ENCODE peak calls at places on chromosomes 2 and 18, in four cellular contexts. Q, T, C and A are unnamed samples. For H3K4me1, the result is how much of the 10 kb centered on the place peaks cover.

GRCh38 chr18:13680612-13681011 is 45.7 kb downstream of the FAM210A start:
- DNase-seq in C (no peak), T (peak), Q (no peak), A (no peak)

GRCh38 chr2:217729426-217730058 is 273.3 kb downstream of the TNS1 start:
- DNase-seq in Q (no peak), T (no peak), C (no peak), A (peak)

GRCh38 chr2:69762513-69763494 is 20.9 kb downstream of the ANXA4 start:
- DNase-seq in T (no peak), Q (no peak), C (no peak), A (no peak)

GRCh38 chr2:114006460-114006859 is 116.6 kb downstream of the ACTR3 start:
- DNase-seq in T (no peak), Q (no peak), C (no peak), A (no peak)

GRCh38 chr2:127217470-127218325 is 2.4 kb downstream of the CYP27C1 start:
- DNase-seq in Q (no peak), T (peak), C (no peak), A (no peak)

GRCh38 chr18:48715651-48716354 is 177.0 kb downstream of the CTIF start:
- DNase-seq in C (peak), Q (peak), T (no peak), A (no peak)

GRCh38 chr2:227163445-227163997 is 484 bp downstream of the COL4A4 start:
- DNase-seq in C (peak), Q (no peak), T (peak), A (no peak)

GRCh38 chr2:64700133-64700809 is 46.6 kb upstream of the SERTAD2 start:
- DNase-seq in T (no peak), C (no peak), Q (no peak), A (no peak)

GRCh38 chr18:46431522-46432171 is 225.4 kb downstream of the LOXHD1 start:
- DNase-seq in T (no peak), Q (no peak), C (no peak), A (no peak)

GRCh38 chr2:120749506-120750431 is 14.1 kb downstream of the GLI2 start:
- DNase-seq in Q (no peak), C (no peak), T (no peak), A (peak)

GRCh38 chr2:160494243-160494642 is 636 bp upstream of the RBMS1 start:
- DNase-seq in T (no peak), C (no peak), Q (no peak), A (peak)

GRCh38 chr2:168816369-168816768 is 13.9 kb downstream of the NOSTRIN start:
- DNase-seq in Q (no peak), T (no peak), C (no peak), A (no peak)

GRCh38 chr2:24261441-24261840 is 86.6 kb downstream of the FAM228A start:
- DNase-seq in T (no peak), C (no peak), Q (no peak), A (no peak)

GRCh38 chr2:127150996-127151395 is 44.0 kb upstream of the BIN1 start:
- DNase-seq in C (no peak), T (no peak), Q (no peak), A (no peak)

GRCh38 chr2:223633656-223634055 is 31.5 kb upstream of the SCG2 start:
- DNase-seq in C (peak), T (no peak), Q (no peak), A (no peak)

GRCh38 chr2:144088863-144089262 is 431.1 kb downstream of the ZEB2 start:
- DNase-seq in C (no peak), T (no peak), Q (no peak), A (no peak)

GRCh38 chr2:112604952-112605351 is 20.5 kb downstream of the CHCHD5 start:
- DNase-seq in T (no peak), C (no peak), Q (no peak), A (no peak)

GRCh38 chr2:37201766-37202165 is 5.5 kb downstream of the CEBPZOS start:
- DNase-seq in Q (no peak), T (no peak), C (no peak), A (no peak)

GRCh38 chr2:144330951-144331651 is 188.8 kb downstream of the ZEB2 start:
- DNase-seq in C (no peak), T (no peak), Q (no peak), A (no peak)

GRCh38 chr2:68911246-68911645 is 40.0 kb upstream of the BMP10 start:
- DNase-seq in Q (no peak), T (no peak), C (no peak), A (no peak)

GRCh38 chr2:121309801-121310200 is 24.8 kb upstream of the TFCP2L1 start:
- DNase-seq in T (no peak), C (no peak), Q (no peak), A (no peak)

GRCh38 chr18:9346775-9347174 is 12.2 kb downstream of the TWSG1 start:
- DNase-seq in T (no peak), Q (no peak), C (no peak), A (no peak)

GRCh38 chr18:9348079-9348671 is 13.6 kb downstream of the TWSG1 start:
- DNase-seq in T (no peak), C (no peak), Q (no peak), A (no peak)

GRCh38 chr18:9348766-9349165 is 14.2 kb downstream of the TWSG1 start:
- DNase-seq in C (no peak), Q (no peak), T (no peak), A (no peak)

GRCh38 chr18:9340472-9340871 is 5.9 kb downstream of the TWSG1 start:
- DNase-seq in Q (no peak), T (no peak), C (no peak), A (no peak)

DNA sequence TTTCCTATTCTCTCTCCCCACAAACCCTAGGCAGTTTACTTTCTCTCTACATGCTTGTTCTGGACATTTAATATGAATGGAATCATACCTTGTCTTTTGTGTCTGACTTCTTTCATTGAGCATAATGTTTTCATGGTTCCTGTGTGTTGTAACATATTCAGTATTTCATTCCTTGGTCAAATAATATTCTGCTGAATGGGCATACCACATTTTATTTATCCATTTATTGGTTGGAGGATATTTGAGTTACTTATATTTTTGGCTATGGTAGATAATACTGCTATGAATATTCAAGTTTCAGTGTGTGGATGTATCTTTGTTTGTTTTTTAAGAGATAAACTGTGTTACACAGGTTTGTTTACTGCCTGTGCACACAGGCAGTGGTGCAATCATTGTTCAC is 9.0 kb downstream of the TWSG1 start:
- DNase-seq in Q (no peak), T (no peak), C (no peak), A (no peak)
- H3K4me3 ChIP-seq in Q (no peak), T (no peak), C (no peak), A (no peak)

GRCh38 chr2:118310016-118310877 is 222.0 kb downstream of the INSIG2 start:
- DNase-seq in Q (no peak), T (no peak), C (peak), A (peak)
- H3K27ac ChIP-seq in Q (peak), T (no peak), C (peak), A (peak)

GRCh38 chr2:1730047-1730937 is 14.0 kb downstream of the PXDN start:
- DNase-seq in T (no peak), Q (peak), C (no peak), A (peak)

GRCh38 chr2:1727796-1728474 is 16.4 kb downstream of the PXDN start:
- DNase-seq in Q (peak), C (no peak), T (no peak), A (no peak)

GRCh38 chr2:1729264-1729663 is 15.1 kb downstream of the PXDN start:
- DNase-seq in Q (peak), T (no peak), C (no peak), A (no peak)

GRCh38 chr2:1727101-1727771 is 17.1 kb downstream of the PXDN start:
- DNase-seq in T (no peak), C (no peak), Q (peak), A (no peak)

GRCh38 chr2:1728821-1729220 is 15.5 kb downstream of the PXDN start:
- DNase-seq in C (peak), T (no peak), Q (peak), A (peak)
- H3K4me1 ChIP-seq in C (under half), T (under half), Q (under half), A (half or more)

DNA sequence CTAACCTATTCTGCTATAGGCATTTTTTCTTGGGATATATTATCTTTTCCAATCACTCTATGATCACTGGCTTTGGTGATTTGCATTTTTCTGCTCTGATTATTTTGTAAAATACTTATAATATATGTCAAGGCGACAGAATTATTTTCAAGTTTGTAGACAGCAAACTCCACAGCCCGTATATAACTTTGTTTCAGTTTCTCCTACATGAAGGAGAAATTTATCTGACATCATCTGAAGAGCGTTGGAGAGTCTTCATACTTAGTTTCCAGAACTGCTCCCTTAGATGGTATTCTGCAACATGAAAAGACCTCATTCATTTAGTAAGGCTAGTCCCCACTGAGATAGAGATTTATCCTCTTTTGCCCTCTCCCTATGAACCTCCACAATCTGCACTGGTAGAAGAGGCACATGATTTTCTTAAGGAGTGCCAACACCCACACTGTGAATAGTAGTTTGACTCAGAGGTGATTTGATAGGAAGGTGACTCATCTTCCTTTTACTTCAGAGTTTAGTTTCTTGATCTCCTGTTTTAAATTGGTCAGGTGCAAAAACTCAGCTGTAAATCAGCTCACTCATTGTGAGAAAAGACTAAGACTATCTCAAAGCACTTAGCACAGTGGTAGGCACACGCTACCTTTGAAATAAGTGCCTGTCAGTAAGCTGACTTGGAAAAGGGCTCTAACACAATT is 1848.6 kb upstream of the CELF4 start:
- DNase-seq in Q (no peak), T (no peak), C (no peak), A (no peak)
- H3K4me3 ChIP-seq in Q (no peak), T (no peak), C (no peak), A (no peak)

GRCh38 chr2:239316562-239317465 is 84.0 kb downstream of the HDAC4 start:
- DNase-seq in C (peak), Q (peak), T (no peak), A (no peak)
- H3K27ac ChIP-seq in C (peak), Q (peak), T (no peak), A (no peak)